ENCODE peak calls at places on chromosomes 11 and 22, in four cellular contexts. One of them, this sample, is unnamed. For H3K36me3 and H3K27me3, the result is how much of the 10 kb centered on the place peaks cover.

GRCh38 chr11:73313652-73314051 is 5.6 kb downstream of the ARHGEF17 start:
- DNase-seq in adrenal gland: no peak
- DNase-seq in left ventricle myocardium inferior: no peak
- DNase-seq in psoas muscle: peak
- DNase-seq in this sample: no peak

GRCh38 chr11:128282053-128282452 is 305.3 kb downstream of the ETS1 start:
- DNase-seq in adrenal gland: no peak
- DNase-seq in left ventricle myocardium inferior: no peak
- DNase-seq in psoas muscle: no peak
- DNase-seq in this sample: no peak

GRCh38 chr11:128757886-128758612 is 64.2 kb downstream of the FLI1 start:
- DNase-seq in adrenal gland: no peak
- DNase-seq in left ventricle myocardium inferior: no peak
- DNase-seq in psoas muscle: no peak
- DNase-seq in this sample: no peak

GRCh38 chr11:8070417-8071101 is 10.5 kb upstream of the TUB start:
- DNase-seq in adrenal gland: no peak
- DNase-seq in left ventricle myocardium inferior: no peak
- DNase-seq in psoas muscle: no peak
- DNase-seq in this sample: no peak

GRCh38 chr11:117005758-117006157 is 92.5 kb downstream of the SIK3 start:
- DNase-seq in adrenal gland: no peak
- DNase-seq in left ventricle myocardium inferior: no peak
- DNase-seq in psoas muscle: no peak
- DNase-seq in this sample: no peak

GRCh38 chr22:46338636-46339035 is 3.1 kb downstream of the TRMU start:
- DNase-seq in adrenal gland: no peak
- DNase-seq in left ventricle myocardium inferior: peak
- DNase-seq in psoas muscle: peak
- DNase-seq in this sample: no peak

GRCh38 chr11:47412152-47412746 is 3.9 kb downstream of the SLC39A13 start:
- DNase-seq in adrenal gland: peak
- DNase-seq in left ventricle myocardium inferior: peak
- DNase-seq in psoas muscle: peak
- DNase-seq in this sample: peak

GRCh38 chr11:2576116-2576515 is 123.7 kb downstream of the KCNQ1OT1 start:
- DNase-seq in adrenal gland: peak
- DNase-seq in left ventricle myocardium inferior: no peak
- DNase-seq in psoas muscle: peak
- DNase-seq in this sample: peak

GRCh38 chr11:111438846-111439520 is 59.9 kb upstream of the POU2AF1 start:
- DNase-seq in adrenal gland: no peak
- DNase-seq in left ventricle myocardium inferior: no peak
- DNase-seq in psoas muscle: no peak
- DNase-seq in this sample: no peak

GRCh38 chr22:35587447-35587870 is 29.7 kb downstream of the MB start:
- DNase-seq in adrenal gland: peak
- DNase-seq in left ventricle myocardium inferior: peak
- DNase-seq in psoas muscle: peak
- DNase-seq in this sample: peak

GRCh38 chr11:133137270-133137669 is 395.0 kb downstream of the OPCML start:
- DNase-seq in adrenal gland: no peak
- DNase-seq in left ventricle myocardium inferior: no peak
- DNase-seq in psoas muscle: no peak
- DNase-seq in this sample: no peak

GRCh38 chr11:22466809-22467208 is 128.6 kb downstream of the SLC17A6 start:
- DNase-seq in adrenal gland: no peak
- DNase-seq in left ventricle myocardium inferior: no peak
- DNase-seq in psoas muscle: peak
- DNase-seq in this sample: no peak

GRCh38 chr11:132395434-132395833 is 1025.0 kb downstream of the NTM start:
- DNase-seq in adrenal gland: no peak
- DNase-seq in left ventricle myocardium inferior: no peak
- DNase-seq in psoas muscle: no peak
- DNase-seq in this sample: no peak

GRCh38 chr22:27377501-27377900 is 424.1 kb downstream of the MN1 start:
- DNase-seq in adrenal gland: no peak
- DNase-seq in left ventricle myocardium inferior: no peak
- DNase-seq in psoas muscle: no peak
- DNase-seq in this sample: peak

GRCh38 chr11:104148074-104148473 is 15.9 kb downstream of the PDGFD start:
- DNase-seq in adrenal gland: no peak
- DNase-seq in left ventricle myocardium inferior: no peak
- DNase-seq in psoas muscle: no peak
- DNase-seq in this sample: no peak

GRCh38 chr11:14657841-14658240 is 14.2 kb downstream of the PDE3B start:
- DNase-seq in adrenal gland: no peak
- DNase-seq in left ventricle myocardium inferior: no peak
- DNase-seq in psoas muscle: no peak
- DNase-seq in this sample: no peak

GRCh38 chr22:40216041-40216756 is 38.5 kb downstream of the TNRC6B start:
- DNase-seq in adrenal gland: no peak
- DNase-seq in left ventricle myocardium inferior: no peak
- DNase-seq in psoas muscle: no peak
- DNase-seq in this sample: no peak

GRCh38 chr11:102047305-102047924 is at the start of gene CFAP300:
- DNase-seq in adrenal gland: peak
- DNase-seq in left ventricle myocardium inferior: peak
- DNase-seq in psoas muscle: peak
- DNase-seq in this sample: peak

GRCh38 chr11:1370186-1371025 is 19.3 kb upstream of the BRSK2 start:
- DNase-seq in adrenal gland: no peak
- DNase-seq in left ventricle myocardium inferior: no peak
- DNase-seq in psoas muscle: no peak
- DNase-seq in this sample: no peak

GRCh38 chr11:62855571-62856332 is 16.4 kb upstream of the WDR74 start:
- DNase-seq in adrenal gland: peak
- DNase-seq in left ventricle myocardium inferior: peak
- DNase-seq in psoas muscle: peak
- DNase-seq in this sample: peak

GRCh38 chr11:73267122-73267846 is 4.9 kb upstream of the P2RY6 start:
- DNase-seq in adrenal gland: no peak
- DNase-seq in left ventricle myocardium inferior: no peak
- DNase-seq in psoas muscle: no peak
- DNase-seq in this sample: no peak

GRCh38 chr11:1879941-1880720 is 11.6 kb downstream of the PRR33 start:
- DNase-seq in adrenal gland: peak
- DNase-seq in left ventricle myocardium inferior: peak
- DNase-seq in psoas muscle: peak
- DNase-seq in this sample: peak

GRCh38 chr11:130801287-130802146 is 114.8 kb downstream of the SNX19 start:
- DNase-seq in adrenal gland: no peak
- DNase-seq in left ventricle myocardium inferior: no peak
- DNase-seq in psoas muscle: no peak
- DNase-seq in this sample: no peak

GRCh38 chr11:27390959-27391326 is 27.9 kb upstream of the CCDC34 start:
- DNase-seq in adrenal gland: no peak
- DNase-seq in left ventricle myocardium inferior: no peak
- DNase-seq in psoas muscle: no peak
- DNase-seq in this sample: no peak

GRCh38 chr11:95302211-95302610 is 71.2 kb upstream of the SESN3 start:
- DNase-seq in adrenal gland: no peak
- DNase-seq in left ventricle myocardium inferior: no peak
- DNase-seq in psoas muscle: no peak
- DNase-seq in this sample: no peak

GRCh38 chr11:8363924-8364323 is 100.2 kb upstream of the LMO1 start:
- DNase-seq in adrenal gland: no peak
- DNase-seq in left ventricle myocardium inferior: no peak
- DNase-seq in psoas muscle: no peak
- DNase-seq in this sample: no peak

GRCh38 chr11:78698612-78699011 is 123.9 kb upstream of the NARS2 start:
- DNase-seq in adrenal gland: peak
- DNase-seq in left ventricle myocardium inferior: peak
- DNase-seq in psoas muscle: no peak
- DNase-seq in this sample: no peak

GRCh38 chr11:45180158-45180887 is 33.9 kb downstream of the PRDM11 start:
- DNase-seq in adrenal gland: peak
- DNase-seq in left ventricle myocardium inferior: peak
- DNase-seq in psoas muscle: peak
- DNase-seq in this sample: peak
- TF ChIP-seq CTCF in adrenal gland: peak
- TF ChIP-seq CTCF in left ventricle myocardium inferior: peak
- TF ChIP-seq CTCF in psoas muscle: peak
- TF ChIP-seq CTCF in this sample: peak

DNA sequence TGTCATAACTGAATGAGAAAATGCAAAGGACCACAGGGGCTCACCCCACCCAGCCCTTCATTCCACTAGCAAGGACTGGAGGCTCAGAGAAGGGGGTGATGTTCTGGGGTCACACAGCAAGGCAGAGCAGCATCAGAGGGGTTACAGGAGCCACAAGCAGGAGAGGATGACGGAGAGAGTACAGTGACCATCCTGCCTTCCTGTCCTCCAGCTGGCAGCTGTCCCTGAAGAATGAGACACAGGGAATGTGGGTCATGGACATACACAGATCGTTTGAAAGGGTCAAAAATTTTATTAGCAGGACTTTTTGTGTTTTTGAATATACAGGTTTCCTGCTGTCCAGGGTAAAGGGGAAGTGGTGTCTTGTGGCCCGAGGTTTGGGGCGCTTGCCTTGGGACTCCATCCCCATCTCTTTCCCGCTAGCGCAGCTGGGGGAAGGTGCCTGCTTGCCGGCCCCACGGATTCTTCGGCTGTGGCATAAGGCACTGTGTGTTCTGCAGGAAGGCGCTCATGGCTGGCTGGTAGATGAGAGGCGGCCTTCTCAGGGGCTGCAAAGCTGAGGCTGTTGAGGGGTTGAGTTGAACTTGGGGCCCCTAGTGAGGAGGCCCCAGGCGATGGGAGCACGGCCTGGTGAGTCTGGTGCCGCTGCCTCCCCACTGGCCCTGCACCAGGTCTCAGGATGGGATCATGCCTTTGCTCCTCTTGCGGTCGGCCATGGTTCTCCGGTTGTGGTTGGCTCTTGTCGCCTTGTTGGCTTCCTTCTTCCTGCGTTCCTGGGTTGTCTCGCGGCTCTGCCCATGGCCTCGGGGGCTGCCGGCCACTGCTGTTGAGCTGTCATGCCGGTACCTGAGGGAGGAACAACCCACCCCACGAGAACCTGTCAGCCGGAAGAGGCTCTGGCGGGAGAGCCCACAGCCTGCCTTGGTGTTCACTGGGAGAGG is 21.4 kb downstream of the UQCR10 start:
- DNase-seq in adrenal gland: peak
- DNase-seq in left ventricle myocardium inferior: no peak
- DNase-seq in psoas muscle: no peak
- DNase-seq in this sample: no peak
- H3K36me3 ChIP-seq in adrenal gland: half or more
- H3K36me3 ChIP-seq in left ventricle myocardium inferior: half or more
- H3K36me3 ChIP-seq in psoas muscle: under half
- H3K36me3 ChIP-seq in this sample: under half

GRCh38 chr11:44326615-44327475 is 16.9 kb upstream of the ALX4 start:
- DNase-seq in adrenal gland: no peak
- DNase-seq in left ventricle myocardium inferior: no peak
- DNase-seq in psoas muscle: no peak
- DNase-seq in this sample: no peak
- H3K27me3 ChIP-seq in adrenal gland: half or more
- H3K27me3 ChIP-seq in left ventricle myocardium inferior: half or more
- H3K27me3 ChIP-seq in psoas muscle: under half
- H3K27me3 ChIP-seq in this sample: under half

GRCh38 chr22:42700355-42700754 is 20.3 kb downstream of the A4GALT start:
- DNase-seq in adrenal gland: no peak
- DNase-seq in left ventricle myocardium inferior: no peak
- DNase-seq in psoas muscle: peak
- DNase-seq in this sample: no peak

GRCh38 chr22:42701694-42702093 is 19.0 kb downstream of the A4GALT start:
- DNase-seq in adrenal gland: no peak
- DNase-seq in left ventricle myocardium inferior: no peak
- DNase-seq in psoas muscle: peak
- DNase-seq in this sample: no peak

GRCh38 chr22:42700901-42701300 is 19.8 kb downstream of the A4GALT start:
- DNase-seq in adrenal gland: no peak
- DNase-seq in left ventricle myocardium inferior: no peak
- DNase-seq in psoas muscle: no peak
- DNase-seq in this sample: no peak

GRCh38 chr22:42704896-42705295 is 15.8 kb downstream of the A4GALT start:
- DNase-seq in adrenal gland: no peak
- DNase-seq in left ventricle myocardium inferior: no peak
- DNase-seq in psoas muscle: no peak
- DNase-seq in this sample: no peak

GRCh38 chr22:42702675-42703074 is 18.0 kb downstream of the A4GALT start:
- DNase-seq in adrenal gland: no peak
- DNase-seq in left ventricle myocardium inferior: no peak
- DNase-seq in psoas muscle: peak
- DNase-seq in this sample: no peak
- TF ChIP-seq CTCF in adrenal gland: no peak
- TF ChIP-seq CTCF in left ventricle myocardium inferior: no peak
- TF ChIP-seq CTCF in psoas muscle: no peak
- TF ChIP-seq CTCF in this sample: no peak

This sample was measured in body of pancreas.